ENCODE peak calls at places on chromosomes 7 and 10, in eight cellular contexts. O, U, Y, N, X, H, I and W are unnamed samples.

GRCh38 chr10:46229144-46229563 is 57.6 kb upstream of the ANTXRL start:
- DNase-seq in O (no peak), U (peak), Y (peak), N (no peak), X (peak), H (peak), I (peak), W (peak)

GRCh38 chr10:27746364-27747095 is 911 bp upstream of the MKX start:
- DNase-seq in O (no peak), U (no peak), Y (no peak), N (no peak), X (no peak), H (no peak), I (no peak), W (peak)

GRCh38 chr10:42876476-42876875 is 93.9 kb downstream of the BMS1 start:
- DNase-seq in O (no peak), U (no peak), Y (no peak), N (no peak), X (no peak), H (no peak), I (no peak), W (no peak)

GRCh38 chr7:11616466-11616865 is 215.5 kb downstream of the THSD7A start:
- DNase-seq in O (no peak), U (no peak), Y (no peak), N (no peak), X (no peak), H (no peak), I (no peak), W (no peak)

GRCh38 chr7:1511829-1512422 is 7.7 kb upstream of the INTS1 start:
- DNase-seq in O (no peak), U (no peak), Y (no peak), N (no peak), X (no peak), H (no peak), I (no peak), W (no peak)

GRCh38 chr7:36686499-36686898 is 37.8 kb downstream of the AOAH start:
- DNase-seq in O (no peak), U (peak), Y (peak), N (no peak), X (no peak), H (peak), I (peak), W (peak)

GRCh38 chr7:99428972-99429566 is 9.5 kb downstream of the PTCD1 start:
- DNase-seq in O (no peak), U (no peak), Y (no peak), N (peak), X (no peak), H (no peak), I (no peak), W (no peak)

GRCh38 chr7:75984130-75985008 is 10.0 kb downstream of the TMEM120A start:
- DNase-seq in O (no peak), U (no peak), Y (no peak), N (no peak), X (no peak), H (no peak), I (no peak), W (no peak)

GRCh38 chr7:15801565-15801964 is 115.1 kb upstream of the MEOX2 start:
- DNase-seq in O (peak), U (peak), Y (peak), N (no peak), X (no peak), H (no peak), I (peak), W (peak)

GRCh38 chr7:106109521-106110237 is 2.4 kb downstream of the SYPL1 start:
- DNase-seq in O (no peak), U (no peak), Y (no peak), N (no peak), X (no peak), H (no peak), I (no peak), W (no peak)

GRCh38 chr7:152909683-152910544 is 150.4 kb downstream of the ACTR3B start:
- DNase-seq in O (no peak), U (no peak), Y (no peak), N (no peak), X (no peak), H (no peak), I (peak), W (peak)

GRCh38 chr7:105680505-105681187 is 99.4 kb upstream of the EFCAB10 start:
- DNase-seq in O (no peak), U (peak), Y (no peak), N (no peak), X (no peak), H (no peak), I (peak), W (no peak)

GRCh38 chr7:44897299-44897698 is 12.0 kb upstream of the PURB start:
- DNase-seq in O (no peak), U (peak), Y (no peak), N (no peak), X (no peak), H (no peak), I (no peak), W (no peak)

GRCh38 chr7:142636751-142637150 is 112.5 kb upstream of the PRSS1 start:
- DNase-seq in O (no peak), U (no peak), Y (no peak), N (no peak), X (no peak), H (no peak), I (no peak), W (no peak)

GRCh38 chr10:44878704-44879530 is 32.2 kb upstream of the TMEM72 start:
- DNase-seq in O (no peak), U (peak), Y (peak), N (peak), X (peak), H (peak), I (peak), W (peak)

GRCh38 chr10:4812952-4813351 is 13.1 kb upstream of the AKR1E2 start:
- DNase-seq in O (no peak), U (peak), Y (peak), N (no peak), X (no peak), H (no peak), I (peak), W (peak)

GRCh38 chr7:90212149-90212495 is 582 bp downstream of the STEAP2 start:
- DNase-seq in O (no peak), U (no peak), Y (no peak), N (no peak), X (no peak), H (no peak), I (no peak), W (peak)

GRCh38 chr7:48041665-48041995 is 6.3 kb downstream of the C7orf57 start:
- DNase-seq in O (no peak), U (peak), Y (peak), N (no peak), X (no peak), H (no peak), I (no peak), W (peak)

GRCh38 chr7:3092468-3092867 is 48.8 kb upstream of the CARD11 start:
- DNase-seq in O (no peak), U (no peak), Y (peak), N (no peak), X (peak), H (peak), I (no peak), W (no peak)

GRCh38 chr7:14374336-14374735 is 384.9 kb upstream of the ETV1 start:
- DNase-seq in O (no peak), U (no peak), Y (no peak), N (no peak), X (no peak), H (no peak), I (no peak), W (no peak)

GRCh38 chr10:44383749-44384600 is 922 bp downstream of the CXCL12 start:
- DNase-seq in O (no peak), U (peak), Y (no peak), N (no peak), X (peak), H (no peak), I (peak), W (peak)

GRCh38 chr7:28586736-28587135 is 174.4 kb downstream of the CREB5 start:
- DNase-seq in O (no peak), U (no peak), Y (peak), N (no peak), X (no peak), H (no peak), I (no peak), W (no peak)

GRCh38 chr7:101869026-101869900 is 51.8 kb downstream of the CUX1 start:
- DNase-seq in O (no peak), U (no peak), Y (no peak), N (no peak), X (no peak), H (no peak), I (peak), W (no peak)